ENCODE peak calls at places on chromosomes 6 and 20, in five cellular contexts. Z is HFF-Myc; J is neural crest cell; D is stimulated activated CD4-positive, alpha-beta T cell treated with anti-CD3 and anti-CD28 coated beads, Interleukin-1b, Interleukin-23, amount 100 ng/mL, for 4 hours; W is T-helper 2 cell. T is an unnamed sample.

GRCh38 chr6:25652007-25652515 is at the start of gene SCGN:
- DNase-seq in Z (peak), J (peak), D (peak), W (peak), T (peak)

GRCh38 chr6:29414588-29414987 is at the start of gene OR12D1:
- DNase-seq in Z (no peak), J (no peak), D (no peak), W (no peak), T (no peak)

GRCh38 chr20:12012241-12013222 is 94.8 kb downstream of the BTBD3 start:
- DNase-seq in Z (peak), J (peak), D (no peak), W (peak), T (peak)

GRCh38 chr6:129744201-129744879 is 34.4 kb upstream of the ARHGAP18 start:
- DNase-seq in Z (peak), J (no peak), D (no peak), W (no peak), T (no peak)

GRCh38 chr6:129946439-129947140 is 71.8 kb upstream of the L3MBTL3 start:
- DNase-seq in Z (no peak), J (no peak), D (no peak), W (no peak), T (peak)

GRCh38 chr6:11323666-11324452 is 91.4 kb upstream of the NEDD9 start:
- DNase-seq in Z (no peak), J (no peak), D (no peak), W (no peak), T (no peak)

GRCh38 chr20:50381771-50382593 is 128.2 kb upstream of the PTPN1 start:
- DNase-seq in Z (no peak), J (no peak), D (peak), W (peak), T (no peak)

GRCh38 chr6:148374040-148374439 is 31.4 kb downstream of the SASH1 start:
- DNase-seq in Z (no peak), J (no peak), D (no peak), W (no peak), T (no peak)

GRCh38 chr6:45692021-45692420 is 314.3 kb upstream of the SUPT3H start:
- DNase-seq in Z (no peak), J (no peak), D (no peak), W (no peak), T (no peak)

GRCh38 chr20:11995750-11996567 is 78.3 kb downstream of the BTBD3 start:
- DNase-seq in Z (no peak), J (peak), D (no peak), W (no peak), T (no peak)

GRCh38 chr20:51953731-51954340 is 151.5 kb upstream of the SALL4 start:
- DNase-seq in Z (no peak), J (no peak), D (no peak), W (no peak), T (no peak)

GRCh38 chr20:53080969-53081871 is 109.1 kb downstream of the TSHZ2 start:
- DNase-seq in Z (no peak), J (no peak), D (no peak), W (peak), T (peak)

GRCh38 chr6:160275511-160276003 is 16.9 kb upstream of the SLC22A2 start:
- DNase-seq in Z (no peak), J (no peak), D (no peak), W (no peak), T (no peak)

GRCh38 chr6:36798852-36799251 is 40.4 kb downstream of the CPNE5 start:
- DNase-seq in Z (no peak), J (no peak), D (no peak), W (no peak), T (no peak)

GRCh38 chr20:20699917-20700316 is 12.5 kb downstream of the RALGAPA2 start:
- DNase-seq in Z (no peak), J (no peak), D (no peak), W (no peak), T (no peak)

GRCh38 chr20:49203746-49204145 is 15.5 kb upstream of the DDX27 start:
- DNase-seq in Z (no peak), J (no peak), D (no peak), W (no peak), T (no peak)

GRCh38 chr20:62474585-62475026 is 1.2 kb downstream of the GATA5 start:
- DNase-seq in Z (no peak), J (no peak), D (no peak), W (no peak), T (no peak)

GRCh38 chr6:34094474-34095135 is 51.3 kb downstream of the GRM4 start:
- DNase-seq in Z (no peak), J (no peak), D (no peak), W (no peak), T (no peak)

GRCh38 chr20:11935754-11936551 is 18.3 kb downstream of the BTBD3 start:
- DNase-seq in Z (no peak), J (no peak), D (no peak), W (no peak), T (no peak)

GRCh38 chr20:20663841-20664240 is 48.6 kb downstream of the RALGAPA2 start:
- DNase-seq in Z (no peak), J (no peak), D (no peak), W (no peak), T (no peak)

GRCh38 chr6:11258260-11259237 is 26.1 kb upstream of the NEDD9 start:
- DNase-seq in Z (no peak), J (no peak), D (no peak), W (peak), T (no peak)

GRCh38 chr20:62979310-62979709 is 26.8 kb downstream of the SLC17A9 start:
- DNase-seq in Z (no peak), J (no peak), D (no peak), W (peak), T (no peak)

GRCh38 chr20:56245761-56246160 is 2.8 kb upstream of the MC3R start:
- DNase-seq in Z (no peak), J (no peak), D (no peak), W (no peak), T (peak)

GRCh38 chr6:142155895-142156757 is 9.1 kb downstream of the VTA1 start:
- DNase-seq in Z (no peak), J (no peak), D (no peak), W (peak), T (peak)

GRCh38 chr6:25898289-25898977 is 24.4 kb upstream of the SLC17A3 start:
- DNase-seq in Z (no peak), J (no peak), D (no peak), W (no peak), T (no peak)

GRCh38 chr20:53163486-53163885 is 191.3 kb downstream of the TSHZ2 start:
- DNase-seq in Z (no peak), J (no peak), D (no peak), W (peak), T (peak)

GRCh38 chr20:41470362-41471095 is 103.9 kb upstream of the EMILIN3 start:
- DNase-seq in Z (no peak), J (no peak), D (no peak), W (no peak), T (no peak)

GRCh38 chr6:168506460-168506859 is 65.5 kb downstream of the SMOC2 start:
- DNase-seq in Z (no peak), J (no peak), D (no peak), W (no peak), T (no peak)

GRCh38 chr20:63124092-63124781 is 91.7 kb downstream of the YTHDF1 start:
- DNase-seq in Z (no peak), J (no peak), D (no peak), W (no peak), T (no peak)

GRCh38 chr20:51097334-51098176 is 74.6 kb upstream of the KCNG1 start:
- DNase-seq in Z (no peak), J (no peak), D (no peak), W (no peak), T (no peak)

GRCh38 chr6:111800821-111801220 is 72.4 kb downstream of the FYN start:
- DNase-seq in Z (no peak), J (no peak), D (no peak), W (no peak), T (no peak)

GRCh38 chr6:139881251-139881650 is 506.8 kb upstream of the CITED2 start:
- DNase-seq in Z (no peak), J (no peak), D (no peak), W (no peak), T (no peak)

T was measured in cardiac muscle cell.